ENCODE peak calls at places on chromosomes 16 and 17, in ten cellular contexts. Y is activated CD4-positive, alpha-beta T cell treated with anti-CD3 and anti-CD28 coated beads, Interleukin-2, amount 10 ng/mL, durations not matched to agents 7 days and 5 days; X is A549; O is right lobe of liver; L is substantia nigra; S is body of pancreas; Z is stomach; R is HEK293T; I is T47D; K is neuronal stem cell. E is an unnamed sample.

GRCh38 chr16:31713945-31714898 is 159.4 kb upstream of the ZNF267 start:
- DNase-seq in Z (no peak), I (no peak), K (peak), R (peak), L (no peak), X (no peak), O (no peak), S (peak), Y (no peak), E (no peak)

GRCh38 chr16:81035975-81036750 is 521 bp downstream of the ATMIN start:
- DNase-seq in X (peak), Y (peak), K (peak), S (peak), L (no peak), O (peak), I (peak), R (peak), Z (peak), E (no peak)

GRCh38 chr17:75945202-75945601 is 4.4 kb upstream of the FBF1 start:
- DNase-seq in X (no peak), Y (no peak), Z (no peak), L (no peak), O (no peak), K (no peak), I (no peak), S (no peak), R (no peak), E (no peak)

GRCh38 chr16:14005335-14005734 is 65.8 kb upstream of the MRTFB start:
- DNase-seq in L (no peak), O (no peak), I (no peak), S (no peak), K (no peak), Y (no peak), X (no peak), Z (no peak), R (no peak), E (no peak)

GRCh38 chr17:77840156-77840555 is 118.3 kb upstream of the TNRC6C start:
- DNase-seq in L (no peak), R (no peak), Z (no peak), I (no peak), K (no peak), Y (no peak), X (no peak), O (no peak), S (peak), E (no peak)

GRCh38 chr16:4293822-4294457 is 21.1 kb upstream of the TFAP4 start:
- DNase-seq in L (peak), X (peak), I (peak), O (no peak), R (peak), K (no peak), Y (no peak), S (peak), Z (peak), E (no peak)

GRCh38 chr17:27946521-27946920 is 53.4 kb upstream of the LYRM9 start:
- DNase-seq in R (no peak), K (no peak), L (no peak), Z (no peak), O (no peak), Y (no peak), I (no peak), S (no peak), X (no peak), E (no peak)

GRCh38 chr16:49282690-49283375 is 1.2 kb upstream of the CBLN1 start:
- DNase-seq in S (peak), X (no peak), K (no peak), Y (no peak), O (no peak), Z (no peak), R (peak), I (no peak), L (no peak), E (no peak)

GRCh38 chr16:86387461-86388440 is 122.6 kb upstream of the FOXF1 start:
- DNase-seq in I (no peak), Y (no peak), L (no peak), S (no peak), R (no peak), Z (no peak), O (no peak), K (no peak), X (peak), E (no peak)

GRCh38 chr16:55323637-55324490 is at the start of gene IRX6:
- DNase-seq in I (peak), X (peak), L (no peak), O (no peak), K (peak), Z (no peak), Y (no peak), S (peak), R (peak), E (no peak)

GRCh38 chr17:57551321-57552079 is 193.6 kb downstream of the CCDC182 start:
- DNase-seq in O (no peak), Y (no peak), X (no peak), L (no peak), K (no peak), R (no peak), S (no peak), Z (peak), I (no peak), E (no peak)

GRCh38 chr16:19284207-19284606 is 1.3 kb upstream of the CLEC19A start:
- DNase-seq in I (peak), X (peak), S (peak), O (peak), Y (no peak), K (no peak), Z (peak), L (peak), R (no peak), E (peak)